ENCODE peak calls at places on chromosomes 4 and X, in four cellular contexts. T, Z, J and M are unnamed samples.

GRCh38 chrX:138748480-138748879 is 37.0 kb upstream of the FGF13 start:
- DNase-seq in J (no peak), T (peak; percentile 24), Z (no peak), M (no peak)

GRCh38 chr4:126593626-126594025 is 1039.1 kb upstream of the INTU start:
- DNase-seq in Z (no peak), T (no peak), J (no peak), M (no peak)

GRCh38 chr4:135371137-135371536 is 1169.5 kb upstream of the PABPC4L start:
- DNase-seq in T (no peak), Z (no peak), J (no peak), M (no peak)

GRCh38 chr4:89617256-89617655 is 219.7 kb downstream of the SNCA start:
- DNase-seq in Z (no peak), T (no peak), J (no peak), M (no peak)

GRCh38 chrX:115642304-115642703 is 81.3 kb downstream of the PLS3 start:
- DNase-seq in Z (no peak), J (no peak), T (no peak), M (no peak)

GRCh38 chr4:183987529-183987946 is 82.4 kb downstream of the STOX2 start:
- DNase-seq in J (no peak), T (no peak), Z (no peak), M (peak; percentile 69)

GRCh38 chrX:40086569-40087335 is 11.0 kb downstream of the BCOR start:
- DNase-seq in T (no peak), J (peak; percentile 53), Z (no peak), M (peak; percentile 68)

GRCh38 chrX:111363741-111364140 is 48.3 kb downstream of the DCX start:
- DNase-seq in T (no peak), Z (no peak), J (no peak), M (no peak)

GRCh38 chrX:54246866-54247265 is 63.8 kb upstream of the FAM120C start:
- DNase-seq in T (peak; percentile 55), J (no peak), Z (no peak), M (no peak)

GRCh38 chr4:2761035-2761923 is 5.1 kb upstream of the TNIP2 start:
- DNase-seq in Z (no peak), J (peak; percentile 88), T (peak; percentile 34), M (peak; percentile 57)

GRCh38 chr4:108762559-108763225 is at the start of gene ETNPPL:
- DNase-seq in T (peak; percentile 43), Z (no peak), J (peak; percentile 69), M (peak; percentile 89)